ENCODE peak calls at places on chromosomes 5 and 9, in eight cellular contexts. D is IMR-90, Z is heart left ventricle, X is suprapubic skin, T is transverse colon, Y is Peyer's patch, C is A549, W is ovary. U is an unnamed sample.

GRCh38 chr9:757246-757881 is 84.1 kb upstream of the DMRT1 start:
- DNase-seq in D (peak), Z (no peak), X (peak), T (peak), Y (no peak), C (no peak), W (no peak), U (peak)

GRCh38 chr9:18437315-18438200 is 36.4 kb upstream of the ADAMTSL1 start:
- DNase-seq in D (peak), Z (peak), X (no peak), T (no peak), Y (peak), C (no peak), W (peak), U (no peak)

GRCh38 chr5:55917402-55918096 is 66.4 kb downstream of the IL31RA start:
- DNase-seq in D (no peak), Z (no peak), X (peak), T (no peak), Y (no peak), C (no peak), W (no peak), U (no peak)

GRCh38 chr5:132686193-132686592 is 12.4 kb downstream of the IL4 start:
- DNase-seq in D (no peak), Z (no peak), X (no peak), T (no peak), Y (no peak), C (no peak), W (no peak), U (no peak)

GRCh38 chr9:16032799-16033198 is 480.0 kb downstream of the CCDC171 start:
- DNase-seq in D (peak), Z (no peak), X (no peak), T (no peak), Y (no peak), C (no peak), W (no peak), U (no peak)

GRCh38 chr9:70411141-70411929 is 3.1 kb downstream of the KLF9 start:
- DNase-seq in D (peak), Z (peak), X (peak), T (peak), Y (peak), C (no peak), W (peak), U (no peak)

GRCh38 chr9:35827486-35827885 is 1.0 kb downstream of the FAM221B start:
- DNase-seq in D (peak), Z (no peak), X (no peak), T (no peak), Y (no peak), C (no peak), W (no peak), U (no peak)

GRCh38 chr5:757931-758697 is 26.4 kb downstream of the ZDHHC11B start:
- DNase-seq in D (no peak), Z (peak), X (peak), T (peak), Y (peak), C (no peak), W (no peak), U (no peak)

GRCh38 chr5:179166886-179167841 is 107.0 kb downstream of the ZNF354C start:
- DNase-seq in D (peak), Z (peak), X (no peak), T (peak), Y (peak), C (peak), W (peak), U (peak)

GRCh38 chr5:43555895-43556606 is 826 bp downstream of the PAIP1 start:
- DNase-seq in D (peak), Z (peak), X (peak), T (peak), Y (peak), C (peak), W (peak), U (peak)

GRCh38 chr5:61915646-61916045 is 390.4 kb upstream of the KIF2A start:
- DNase-seq in D (no peak), Z (no peak), X (no peak), T (no peak), Y (no peak), C (no peak), W (no peak), U (no peak)

GRCh38 chr5:96236051-96236450 is 197.0 kb downstream of the PCSK1 start:
- DNase-seq in D (no peak), Z (no peak), X (no peak), T (no peak), Y (no peak), C (no peak), W (no peak), U (no peak)

GRCh38 chr9:110753734-110754231 is 85.2 kb downstream of the MUSK start:
- DNase-seq in D (peak), Z (no peak), X (no peak), T (no peak), Y (no peak), C (no peak), W (no peak), U (no peak)

GRCh38 chr5:5372930-5373329 is 49.5 kb upstream of the ICE1 start:
- DNase-seq in D (no peak), Z (no peak), X (no peak), T (no peak), Y (no peak), C (no peak), W (no peak), U (no peak)

GRCh38 chr9:94160594-94161501 is 76.6 kb downstream of the PTPDC1 start:
- DNase-seq in D (no peak), Z (no peak), X (no peak), T (no peak), Y (no peak), C (no peak), W (no peak), U (no peak)

GRCh38 chr5:37554938-37555337 is 175.8 kb downstream of the WDR70 start:
- DNase-seq in D (no peak), Z (no peak), X (no peak), T (no peak), Y (no peak), C (no peak), W (no peak), U (peak)

GRCh38 chr5:150353395-150353675 is 4.2 kb upstream of the TCOF1 start:
- DNase-seq in D (no peak), Z (no peak), X (no peak), T (no peak), Y (no peak), C (no peak), W (no peak), U (no peak)
- TF ChIP-seq POLR2A in D (no peak), Z (no peak), X (no peak), T (no peak), Y (no peak), C (no peak), W (no peak), U (no peak)

DNA sequence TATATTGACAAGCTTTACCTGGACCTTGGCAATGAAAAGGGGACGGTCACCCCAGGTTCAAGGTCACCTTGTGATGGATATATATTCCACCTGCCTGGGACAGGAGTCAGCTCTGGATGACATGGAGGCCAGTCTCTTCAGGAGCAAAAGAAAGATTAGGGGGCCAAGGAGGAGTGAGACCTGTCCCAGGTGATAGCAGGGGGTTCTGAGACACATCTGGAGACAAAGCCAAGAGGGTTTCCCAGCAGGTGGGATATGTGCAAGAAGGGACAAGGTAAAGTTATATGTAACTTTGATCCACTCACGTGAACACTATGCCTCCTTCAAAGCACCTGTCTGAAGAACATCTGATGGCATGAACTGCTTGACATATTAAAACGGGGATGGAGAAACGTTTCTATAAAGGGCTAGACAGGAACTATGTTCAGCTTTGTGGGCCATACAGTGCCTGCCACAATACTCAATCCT is 62.8 kb upstream of the ZNF622 start:
- DNase-seq in D (no peak), Z (no peak), X (no peak), T (no peak), Y (no peak), C (no peak), W (no peak), U (no peak)
- TF ChIP-seq POLR2A in D (no peak), Z (no peak), X (no peak), T (peak), Y (no peak), C (no peak), W (no peak), U (no peak)

DNA sequence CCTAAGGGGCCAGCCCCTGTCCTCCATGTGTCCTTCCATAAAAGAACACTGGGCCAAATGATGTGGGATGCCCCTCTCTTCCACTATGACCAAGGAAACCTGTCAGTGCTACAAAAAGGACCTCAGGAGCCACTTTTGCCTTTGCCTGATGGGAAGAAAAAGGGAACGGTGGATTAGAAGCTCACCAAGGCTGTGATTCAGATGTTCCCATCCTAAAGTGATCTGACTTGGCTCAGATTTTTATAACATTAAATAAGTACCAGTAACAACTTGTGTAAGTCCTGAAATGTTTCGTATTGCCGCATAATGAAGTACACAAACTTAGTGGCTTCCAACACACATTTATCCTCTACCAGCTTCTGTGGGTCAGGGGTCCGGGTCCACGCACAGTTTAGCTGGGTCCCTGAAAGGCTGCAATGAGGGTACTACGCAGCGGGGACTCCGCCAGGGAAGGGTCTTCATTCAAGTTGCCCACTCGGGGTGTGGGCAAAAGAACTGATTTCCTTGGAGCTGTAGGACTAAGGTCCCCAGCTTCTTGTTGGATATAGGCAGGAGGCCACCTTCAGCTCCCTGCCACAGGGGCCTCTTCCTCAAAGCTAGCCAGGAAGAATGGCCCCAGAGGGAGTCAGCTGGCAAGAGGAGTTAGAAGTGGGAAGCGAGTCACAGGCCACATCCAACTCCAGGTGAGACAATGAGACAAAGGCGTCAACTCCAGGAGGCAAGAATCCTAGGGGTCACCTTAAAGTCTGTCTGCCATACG is 60.4 kb downstream of the RAPGEF1 start:
- DNase-seq in D (no peak), Z (no peak), X (no peak), T (no peak), Y (no peak), C (no peak), W (no peak), U (no peak)
- TF ChIP-seq POLR2A in D (no peak), Z (no peak), X (no peak), T (no peak), Y (no peak), C (no peak), W (no peak), U (no peak)

GRCh38 chr9:130137081-130137869 is 34.9 kb upstream of the NCS1 start:
- DNase-seq in D (no peak), Z (no peak), X (no peak), T (no peak), Y (peak), C (no peak), W (no peak), U (no peak)
- TF ChIP-seq POLR2A in D (no peak), Z (no peak), X (no peak), T (no peak), Y (no peak), C (no peak), W (no peak), U (no peak)

U was measured in erythroblast.